ENCODE peak calls at places on chromosomes 6 and 20, in ten cellular contexts. X is heart left ventricle; W is suprapubic skin; H is left ventricle myocardium inferior; M is tibial nerve; A is pancreas; D is astrocyte; C is Panc1; O is K562; T is CD8-positive, alpha-beta T cell. V is an unnamed sample. For H3K9me3, the result is how much of the 10 kb centered on the place peaks cover.

GRCh38 chr6:2225422-2226392 is 19.7 kb downstream of the GMDS start:
- DNase-seq in W (no peak), T (no peak), O (no peak), D (no peak), H (no peak), X (no peak), M (no peak), A (peak), C (no peak), V (no peak)

GRCh38 chr6:12309070-12309469 is 18.9 kb downstream of the EDN1 start:
- DNase-seq in D (no peak), M (no peak), C (no peak), W (no peak), X (no peak), T (no peak), H (no peak), O (no peak), A (no peak), V (no peak)

GRCh38 chr20:23200914-23201313 is 114.8 kb upstream of the CD93 start:
- DNase-seq in O (peak), T (no peak), A (peak), M (no peak), H (no peak), W (no peak), D (peak), X (peak), C (peak), V (no peak)

GRCh38 chr20:48564997-48565396 is 262.8 kb downstream of the PREX1 start:
- DNase-seq in M (no peak), O (peak), T (no peak), X (no peak), H (no peak), C (no peak), W (no peak), A (no peak), D (no peak), V (no peak)

GRCh38 chr6:124978451-124979293 is 16.4 kb downstream of the RNF217 start:
- DNase-seq in X (no peak), A (no peak), M (no peak), W (no peak), H (no peak), D (no peak), T (no peak), C (no peak), O (no peak), V (no peak)

GRCh38 chr6:170553686-170554085 is 483 bp upstream of the TBP start:
- DNase-seq in O (no peak), H (no peak), D (peak), X (peak), A (no peak), W (no peak), C (no peak), M (peak), T (no peak), V (no peak)

GRCh38 chr20:57464642-57465211 is 60.2 kb downstream of the CTCFL start:
- DNase-seq in W (no peak), X (peak), O (peak), C (no peak), D (no peak), T (no peak), M (no peak), H (no peak), A (no peak), V (no peak)

GRCh38 chr6:134347916-134348805 is 30.2 kb upstream of the SGK1 start:
- DNase-seq in O (no peak), M (peak), D (peak), H (peak), W (no peak), C (peak), T (no peak), A (no peak), X (peak), V (no peak)

GRCh38 chr6:109296305-109296915 is 85.9 kb downstream of the CD164 start:
- DNase-seq in D (no peak), O (no peak), M (no peak), W (no peak), C (no peak), H (no peak), T (no peak), X (no peak), A (no peak), V (no peak)

GRCh38 chr6:154824076-154824475 is 90.9 kb downstream of the SCAF8 start:
- DNase-seq in D (no peak), W (no peak), O (no peak), A (no peak), H (no peak), M (no peak), X (no peak), T (no peak), C (no peak), V (no peak)

GRCh38 chr20:2822073-2822472 is 5.9 kb downstream of the TMEM239 start:
- DNase-seq in O (peak), C (no peak), D (peak), H (no peak), A (no peak), M (no peak), T (peak), W (no peak), X (no peak), V (no peak)

GRCh38 chr6:26640806-26641205 is 18.7 kb downstream of the ZNF322 start:
- DNase-seq in X (no peak), W (no peak), T (no peak), A (no peak), M (no peak), O (no peak), H (no peak), C (no peak), D (no peak), V (no peak)
- H3K9me3 ChIP-seq in X (under half), W (under half), T (under half), A (under half), M (under half), O (under half), H (under half), C (half or more), D (under half), V (under half)

DNA sequence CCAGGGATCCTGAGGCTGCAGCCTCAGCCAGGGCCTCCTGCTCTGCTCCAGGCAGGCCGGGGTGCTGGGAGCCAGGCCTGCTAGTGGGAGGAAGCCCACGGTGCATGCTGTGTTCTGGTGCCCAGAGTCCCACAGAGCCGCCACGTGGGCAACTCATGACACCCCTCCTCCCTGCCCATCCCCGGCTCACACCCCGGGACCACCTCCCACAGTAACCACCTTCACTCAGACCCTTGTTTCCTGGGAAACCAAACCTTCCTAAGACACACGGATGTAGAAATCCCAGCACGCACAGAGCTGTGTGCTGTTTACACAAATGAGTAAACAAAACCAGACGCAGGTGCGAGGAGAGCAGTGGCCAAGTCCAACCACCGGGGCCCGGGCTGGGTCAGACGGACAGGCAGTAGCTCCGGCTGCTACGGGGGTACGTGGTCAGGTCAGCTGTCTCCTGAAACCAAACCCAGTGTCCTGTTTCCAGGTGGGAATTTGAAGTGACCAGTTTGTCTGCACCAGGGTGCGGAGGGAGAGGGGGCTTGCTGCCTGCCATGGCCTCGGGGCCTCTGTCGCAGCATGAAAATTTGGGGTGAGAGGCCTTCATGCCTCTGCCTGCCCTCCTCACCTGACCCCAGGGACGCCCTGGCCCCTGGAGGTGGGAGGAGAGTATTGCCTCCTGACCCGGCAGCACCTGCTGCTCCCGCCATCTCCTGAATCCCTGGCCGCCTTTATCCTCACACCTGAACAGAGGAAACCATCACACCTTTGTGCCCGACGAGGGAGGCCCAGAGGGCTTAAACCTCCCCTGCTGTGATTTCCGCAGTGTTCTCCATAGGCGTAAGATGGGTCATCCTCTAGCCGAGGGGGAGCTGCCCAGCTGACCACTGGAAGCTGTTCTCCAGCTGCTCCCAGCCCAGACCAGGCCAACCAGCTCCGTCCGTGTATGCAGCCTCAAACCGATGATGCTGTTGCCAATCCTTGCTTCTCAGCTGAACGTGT is 52.0 kb upstream of the SMOC2 start:
- DNase-seq in O (no peak), T (no peak), C (no peak), H (no peak), M (no peak), X (no peak), A (peak), W (no peak), D (no peak), V (no peak)
- TF ChIP-seq CTCF in O (no peak), T (no peak), C (no peak), H (no peak), M (no peak), X (no peak), A (no peak), W (no peak), D (no peak), V (no peak)

DNA sequence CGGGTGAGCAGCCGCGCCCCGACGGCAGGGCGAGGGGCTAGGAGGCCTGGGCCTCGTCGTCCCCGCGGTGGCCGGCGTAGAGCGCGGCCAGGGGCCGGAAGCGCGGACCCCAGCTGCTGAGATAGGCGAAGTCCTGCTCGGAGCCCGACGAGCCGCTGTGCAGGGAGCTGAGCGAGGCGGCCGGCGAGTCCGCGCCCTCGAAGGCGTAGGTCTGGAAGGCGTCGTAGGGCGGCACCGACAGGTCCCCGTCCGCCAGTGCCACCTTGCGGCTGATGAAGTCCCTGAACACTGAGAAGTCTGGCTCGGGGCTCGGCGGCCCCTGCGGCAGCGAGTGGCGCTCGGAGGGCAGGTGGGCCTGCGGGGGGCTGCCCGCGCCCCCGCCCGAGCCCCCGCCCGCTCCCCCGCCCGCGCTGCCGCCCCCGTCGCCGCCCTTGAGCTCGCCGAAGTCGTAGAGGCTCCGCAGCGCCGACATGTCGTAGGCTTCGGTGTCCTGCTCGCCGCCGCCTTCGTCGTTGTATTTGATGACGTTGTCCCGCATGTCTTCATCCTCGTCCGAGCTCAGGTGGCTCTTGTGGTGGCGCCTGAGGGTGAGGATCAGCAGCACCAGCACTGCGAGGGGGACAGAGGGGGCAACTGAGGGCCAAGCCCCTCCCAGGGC is 56.5 kb downstream of the CD40 start:
- DNase-seq in O (peak), C (peak), D (peak), H (peak), W (peak), X (peak), A (peak), T (peak), M (peak), V (peak)
- H3K4me3 ChIP-seq in O (no peak), C (no peak), D (no peak), H (no peak), W (peak), X (no peak), A (no peak), T (no peak), M (peak), V (no peak)

GRCh38 chr20:60937581-60937980 is 314.5 kb upstream of the CDH4 start:
- DNase-seq in H (no peak), X (no peak), M (no peak), D (no peak), C (no peak), T (no peak), O (no peak), W (no peak), A (no peak), V (no peak)

GRCh38 chr20:60931691-60932090 is 320.4 kb upstream of the CDH4 start:
- DNase-seq in A (no peak), H (no peak), X (no peak), O (no peak), C (no peak), T (no peak), D (no peak), W (no peak), M (no peak), V (no peak)

GRCh38 chr20:60934724-60935123 is 317.3 kb upstream of the CDH4 start:
- DNase-seq in M (no peak), O (no peak), T (no peak), H (no peak), D (no peak), W (no peak), C (no peak), A (no peak), X (no peak), V (no peak)

GRCh38 chr20:60930023-60930790 is 321.9 kb upstream of the CDH4 start:
- DNase-seq in O (no peak), M (peak), H (no peak), A (no peak), X (no peak), W (no peak), D (no peak), C (no peak), T (no peak), V (no peak)

GRCh38 chr20:60935971-60936370 is 316.1 kb upstream of the CDH4 start:
- DNase-seq in C (no peak), D (no peak), M (no peak), O (no peak), W (no peak), T (no peak), A (no peak), X (no peak), H (no peak), V (no peak)
- H3K9me3 ChIP-seq in C (under half), D (under half), M (under half), O (under half), W (under half), T (under half), A (under half), X (under half), H (under half), V (under half)

GRCh38 chr20:14193885-14194284 is 143.5 kb downstream of the FLRT3 start:
- DNase-seq in C (no peak), M (no peak), T (no peak), A (no peak), O (no peak), H (no peak), X (no peak), D (no peak), W (no peak), V (no peak)
- TF ChIP-seq CTCF in C (peak), M (no peak), T (no peak), A (no peak), O (no peak), H (no peak), X (no peak), D (no peak), W (no peak), V (no peak)

GRCh38 chr6:113010181-113010580 is 663.1 kb downstream of the RFPL4B start:
- DNase-seq in T (no peak), H (no peak), C (no peak), O (no peak), M (no peak), X (no peak), W (no peak), D (no peak), A (no peak), V (no peak)

GRCh38 chr6:113011389-113011788 is 664.3 kb downstream of the RFPL4B start:
- DNase-seq in W (no peak), H (no peak), X (no peak), M (no peak), C (no peak), O (no peak), D (no peak), T (no peak), A (no peak), V (no peak)

GRCh38 chr6:113009682-113010081 is 662.6 kb downstream of the RFPL4B start:
- DNase-seq in C (no peak), M (no peak), A (no peak), D (peak), T (no peak), X (no peak), H (no peak), O (no peak), W (no peak), V (no peak)

GRCh38 chr6:113011803-113012202 is 664.7 kb downstream of the RFPL4B start:
- DNase-seq in X (no peak), T (no peak), A (no peak), M (no peak), C (no peak), O (no peak), D (peak), W (no peak), H (no peak), V (no peak)

DNA sequence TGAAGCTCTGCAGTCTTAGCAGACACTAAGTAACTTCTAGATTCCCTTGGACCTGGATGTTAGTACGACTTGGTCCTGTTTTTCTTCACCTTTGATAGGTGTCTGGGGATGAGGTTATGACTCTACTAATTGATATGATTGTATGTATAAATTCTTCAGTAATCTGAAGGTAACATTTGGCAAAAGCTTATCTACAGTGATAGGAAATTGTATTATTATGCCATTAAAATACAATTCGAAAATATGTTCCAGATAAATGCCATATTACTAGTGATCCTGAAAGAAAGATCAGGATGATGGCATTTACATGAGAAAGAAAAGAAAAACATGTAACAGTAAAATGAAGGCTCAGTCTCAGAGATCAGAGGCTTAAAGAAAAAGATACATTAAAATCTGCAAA is 663.5 kb downstream of the RFPL4B start:
- DNase-seq in W (no peak), D (no peak), A (no peak), T (no peak), C (no peak), O (no peak), X (no peak), H (no peak), M (no peak), V (no peak)
- H3K4me3 ChIP-seq in W (no peak), D (no peak), A (no peak), T (no peak), C (no peak), O (no peak), X (no peak), H (no peak), M (no peak), V (no peak)

GRCh38 chr20:56155625-56156024 is 92.9 kb upstream of the MC3R start:
- DNase-seq in O (no peak), D (no peak), M (no peak), T (no peak), C (no peak), A (no peak), X (no peak), W (no peak), H (no peak), V (no peak)
- H3K9me3 ChIP-seq in O (under half), D (under half), M (under half), T (under half), C (under half), A (under half), X (under half), W (under half), H (under half), V (under half)